ENCODE peak calls at places on chromosomes 6 and 20, in five cellular contexts. One of them, this sample, is unnamed.

GRCh38 chr6:110537208-110538123 is 61.1 kb upstream of the SLC22A16 start:
- DNase-seq in stimulated activated CD4-positive, alpha-beta T cell treated with anti-CD3 and anti-CD28 coated beads, Interleukin-4, amount 100 ng/mL, for 48 hours: no peak
- DNase-seq in stimulated activated CD8-positive, alpha-beta memory T cell treated with anti-CD3 and anti-CD28 coated beads, Interleukin-4, amount 100 ng/mL, for 1 hour: no peak
- DNase-seq in IMR-90: peak
- DNase-seq in naive thymus-derived CD4-positive, alpha-beta T cell: no peak
- DNase-seq in this sample: peak

GRCh38 chr6:13813621-13814175 is 659 bp downstream of the MCUR1 start:
- DNase-seq in stimulated activated CD4-positive, alpha-beta T cell treated with anti-CD3 and anti-CD28 coated beads, Interleukin-4, amount 100 ng/mL, for 48 hours: no peak
- DNase-seq in stimulated activated CD8-positive, alpha-beta memory T cell treated with anti-CD3 and anti-CD28 coated beads, Interleukin-4, amount 100 ng/mL, for 1 hour: no peak
- DNase-seq in IMR-90: peak
- DNase-seq in naive thymus-derived CD4-positive, alpha-beta T cell: no peak
- DNase-seq in this sample: peak

GRCh38 chr6:2630362-2630761 is 120.4 kb downstream of the MYLK4 start:
- DNase-seq in stimulated activated CD4-positive, alpha-beta T cell treated with anti-CD3 and anti-CD28 coated beads, Interleukin-4, amount 100 ng/mL, for 48 hours: no peak
- DNase-seq in stimulated activated CD8-positive, alpha-beta memory T cell treated with anti-CD3 and anti-CD28 coated beads, Interleukin-4, amount 100 ng/mL, for 1 hour: no peak
- DNase-seq in IMR-90: peak
- DNase-seq in naive thymus-derived CD4-positive, alpha-beta T cell: no peak
- DNase-seq in this sample: peak

GRCh38 chr6:128617285-128617684 is 96.9 kb upstream of the PTPRK start:
- DNase-seq in stimulated activated CD4-positive, alpha-beta T cell treated with anti-CD3 and anti-CD28 coated beads, Interleukin-4, amount 100 ng/mL, for 48 hours: no peak
- DNase-seq in stimulated activated CD8-positive, alpha-beta memory T cell treated with anti-CD3 and anti-CD28 coated beads, Interleukin-4, amount 100 ng/mL, for 1 hour: no peak
- DNase-seq in IMR-90: no peak
- DNase-seq in naive thymus-derived CD4-positive, alpha-beta T cell: no peak
- DNase-seq in this sample: no peak

GRCh38 chr6:152815230-152815922 is 64.8 kb downstream of the VIP start:
- DNase-seq in stimulated activated CD4-positive, alpha-beta T cell treated with anti-CD3 and anti-CD28 coated beads, Interleukin-4, amount 100 ng/mL, for 48 hours: no peak
- DNase-seq in stimulated activated CD8-positive, alpha-beta memory T cell treated with anti-CD3 and anti-CD28 coated beads, Interleukin-4, amount 100 ng/mL, for 1 hour: no peak
- DNase-seq in IMR-90: no peak
- DNase-seq in naive thymus-derived CD4-positive, alpha-beta T cell: no peak
- DNase-seq in this sample: no peak

GRCh38 chr6:170090561-170090960 is 200.3 kb downstream of the DLL1 start:
- DNase-seq in stimulated activated CD4-positive, alpha-beta T cell treated with anti-CD3 and anti-CD28 coated beads, Interleukin-4, amount 100 ng/mL, for 48 hours: no peak
- DNase-seq in stimulated activated CD8-positive, alpha-beta memory T cell treated with anti-CD3 and anti-CD28 coated beads, Interleukin-4, amount 100 ng/mL, for 1 hour: no peak
- DNase-seq in IMR-90: no peak
- DNase-seq in naive thymus-derived CD4-positive, alpha-beta T cell: no peak
- DNase-seq in this sample: no peak

GRCh38 chr6:31771992-31772358 is 5.2 kb downstream of the VWA7 start:
- DNase-seq in stimulated activated CD4-positive, alpha-beta T cell treated with anti-CD3 and anti-CD28 coated beads, Interleukin-4, amount 100 ng/mL, for 48 hours: no peak
- DNase-seq in stimulated activated CD8-positive, alpha-beta memory T cell treated with anti-CD3 and anti-CD28 coated beads, Interleukin-4, amount 100 ng/mL, for 1 hour: no peak
- DNase-seq in IMR-90: peak
- DNase-seq in naive thymus-derived CD4-positive, alpha-beta T cell: no peak
- DNase-seq in this sample: no peak

GRCh38 chr20:49914310-49915117 is 815 bp downstream of the SPATA2 start:
- DNase-seq in stimulated activated CD4-positive, alpha-beta T cell treated with anti-CD3 and anti-CD28 coated beads, Interleukin-4, amount 100 ng/mL, for 48 hours: no peak
- DNase-seq in stimulated activated CD8-positive, alpha-beta memory T cell treated with anti-CD3 and anti-CD28 coated beads, Interleukin-4, amount 100 ng/mL, for 1 hour: no peak
- DNase-seq in IMR-90: no peak
- DNase-seq in naive thymus-derived CD4-positive, alpha-beta T cell: no peak
- DNase-seq in this sample: peak

GRCh38 chr6:138864343-138864890 is 68.5 kb downstream of the ECT2L start:
- DNase-seq in stimulated activated CD4-positive, alpha-beta T cell treated with anti-CD3 and anti-CD28 coated beads, Interleukin-4, amount 100 ng/mL, for 48 hours: no peak
- DNase-seq in stimulated activated CD8-positive, alpha-beta memory T cell treated with anti-CD3 and anti-CD28 coated beads, Interleukin-4, amount 100 ng/mL, for 1 hour: no peak
- DNase-seq in IMR-90: peak
- DNase-seq in naive thymus-derived CD4-positive, alpha-beta T cell: no peak
- DNase-seq in this sample: no peak

GRCh38 chr20:63059684-63060056 is 52.9 kb upstream of the BHLHE23 start:
- DNase-seq in stimulated activated CD4-positive, alpha-beta T cell treated with anti-CD3 and anti-CD28 coated beads, Interleukin-4, amount 100 ng/mL, for 48 hours: no peak
- DNase-seq in stimulated activated CD8-positive, alpha-beta memory T cell treated with anti-CD3 and anti-CD28 coated beads, Interleukin-4, amount 100 ng/mL, for 1 hour: no peak
- DNase-seq in IMR-90: no peak
- DNase-seq in naive thymus-derived CD4-positive, alpha-beta T cell: no peak
- DNase-seq in this sample: no peak

GRCh38 chr6:80003841-80004198 is 629 bp upstream of the TTK start:
- DNase-seq in stimulated activated CD4-positive, alpha-beta T cell treated with anti-CD3 and anti-CD28 coated beads, Interleukin-4, amount 100 ng/mL, for 48 hours: no peak
- DNase-seq in stimulated activated CD8-positive, alpha-beta memory T cell treated with anti-CD3 and anti-CD28 coated beads, Interleukin-4, amount 100 ng/mL, for 1 hour: no peak
- DNase-seq in IMR-90: no peak
- DNase-seq in naive thymus-derived CD4-positive, alpha-beta T cell: no peak
- DNase-seq in this sample: peak

GRCh38 chr6:142404751-142405150 is 102.9 kb downstream of the ADGRG6 start:
- DNase-seq in stimulated activated CD4-positive, alpha-beta T cell treated with anti-CD3 and anti-CD28 coated beads, Interleukin-4, amount 100 ng/mL, for 48 hours: no peak
- DNase-seq in stimulated activated CD8-positive, alpha-beta memory T cell treated with anti-CD3 and anti-CD28 coated beads, Interleukin-4, amount 100 ng/mL, for 1 hour: no peak
- DNase-seq in IMR-90: no peak
- DNase-seq in naive thymus-derived CD4-positive, alpha-beta T cell: no peak
- DNase-seq in this sample: no peak

GRCh38 chr6:158697798-158698197 is 47.9 kb downstream of the SYTL3 start:
- DNase-seq in stimulated activated CD4-positive, alpha-beta T cell treated with anti-CD3 and anti-CD28 coated beads, Interleukin-4, amount 100 ng/mL, for 48 hours: no peak
- DNase-seq in stimulated activated CD8-positive, alpha-beta memory T cell treated with anti-CD3 and anti-CD28 coated beads, Interleukin-4, amount 100 ng/mL, for 1 hour: no peak
- DNase-seq in IMR-90: peak
- DNase-seq in naive thymus-derived CD4-positive, alpha-beta T cell: no peak
- DNase-seq in this sample: peak

GRCh38 chr20:47576516-47577033 is 74.9 kb downstream of the NCOA3 start:
- DNase-seq in stimulated activated CD4-positive, alpha-beta T cell treated with anti-CD3 and anti-CD28 coated beads, Interleukin-4, amount 100 ng/mL, for 48 hours: no peak
- DNase-seq in stimulated activated CD8-positive, alpha-beta memory T cell treated with anti-CD3 and anti-CD28 coated beads, Interleukin-4, amount 100 ng/mL, for 1 hour: no peak
- DNase-seq in IMR-90: peak
- DNase-seq in naive thymus-derived CD4-positive, alpha-beta T cell: no peak
- DNase-seq in this sample: peak

GRCh38 chr6:6884193-6884627 is 223.6 kb upstream of the RREB1 start:
- DNase-seq in stimulated activated CD4-positive, alpha-beta T cell treated with anti-CD3 and anti-CD28 coated beads, Interleukin-4, amount 100 ng/mL, for 48 hours: no peak
- DNase-seq in stimulated activated CD8-positive, alpha-beta memory T cell treated with anti-CD3 and anti-CD28 coated beads, Interleukin-4, amount 100 ng/mL, for 1 hour: no peak
- DNase-seq in IMR-90: no peak
- DNase-seq in naive thymus-derived CD4-positive, alpha-beta T cell: no peak
- DNase-seq in this sample: peak

GRCh38 chr6:96836579-96837137 is 619 bp downstream of the GPR63 start:
- DNase-seq in stimulated activated CD4-positive, alpha-beta T cell treated with anti-CD3 and anti-CD28 coated beads, Interleukin-4, amount 100 ng/mL, for 48 hours: no peak
- DNase-seq in stimulated activated CD8-positive, alpha-beta memory T cell treated with anti-CD3 and anti-CD28 coated beads, Interleukin-4, amount 100 ng/mL, for 1 hour: no peak
- DNase-seq in IMR-90: peak
- DNase-seq in naive thymus-derived CD4-positive, alpha-beta T cell: peak
- DNase-seq in this sample: no peak

GRCh38 chr6:150939399-150939798 is 73.9 kb downstream of the MTHFD1L start:
- DNase-seq in stimulated activated CD4-positive, alpha-beta T cell treated with anti-CD3 and anti-CD28 coated beads, Interleukin-4, amount 100 ng/mL, for 48 hours: no peak
- DNase-seq in stimulated activated CD8-positive, alpha-beta memory T cell treated with anti-CD3 and anti-CD28 coated beads, Interleukin-4, amount 100 ng/mL, for 1 hour: no peak
- DNase-seq in IMR-90: no peak
- DNase-seq in naive thymus-derived CD4-positive, alpha-beta T cell: no peak
- DNase-seq in this sample: no peak

GRCh38 chr6:121573466-121573865 is 138.0 kb downstream of the GJA1 start:
- DNase-seq in stimulated activated CD4-positive, alpha-beta T cell treated with anti-CD3 and anti-CD28 coated beads, Interleukin-4, amount 100 ng/mL, for 48 hours: no peak
- DNase-seq in stimulated activated CD8-positive, alpha-beta memory T cell treated with anti-CD3 and anti-CD28 coated beads, Interleukin-4, amount 100 ng/mL, for 1 hour: no peak
- DNase-seq in IMR-90: no peak
- DNase-seq in naive thymus-derived CD4-positive, alpha-beta T cell: no peak
- DNase-seq in this sample: no peak

GRCh38 chr6:116175344-116175743 is 49.4 kb upstream of the COL10A1 start:
- DNase-seq in stimulated activated CD4-positive, alpha-beta T cell treated with anti-CD3 and anti-CD28 coated beads, Interleukin-4, amount 100 ng/mL, for 48 hours: no peak
- DNase-seq in stimulated activated CD8-positive, alpha-beta memory T cell treated with anti-CD3 and anti-CD28 coated beads, Interleukin-4, amount 100 ng/mL, for 1 hour: no peak
- DNase-seq in IMR-90: no peak
- DNase-seq in naive thymus-derived CD4-positive, alpha-beta T cell: no peak
- DNase-seq in this sample: no peak

GRCh38 chr20:6908673-6909072 is 141.2 kb downstream of the BMP2 start:
- DNase-seq in stimulated activated CD4-positive, alpha-beta T cell treated with anti-CD3 and anti-CD28 coated beads, Interleukin-4, amount 100 ng/mL, for 48 hours: no peak
- DNase-seq in stimulated activated CD8-positive, alpha-beta memory T cell treated with anti-CD3 and anti-CD28 coated beads, Interleukin-4, amount 100 ng/mL, for 1 hour: no peak
- DNase-seq in IMR-90: no peak
- DNase-seq in naive thymus-derived CD4-positive, alpha-beta T cell: no peak
- DNase-seq in this sample: no peak

GRCh38 chr6:84779380-84779779 is 15.0 kb upstream of the TBX18 start:
- DNase-seq in stimulated activated CD4-positive, alpha-beta T cell treated with anti-CD3 and anti-CD28 coated beads, Interleukin-4, amount 100 ng/mL, for 48 hours: no peak
- DNase-seq in stimulated activated CD8-positive, alpha-beta memory T cell treated with anti-CD3 and anti-CD28 coated beads, Interleukin-4, amount 100 ng/mL, for 1 hour: no peak
- DNase-seq in IMR-90: no peak
- DNase-seq in naive thymus-derived CD4-positive, alpha-beta T cell: no peak
- DNase-seq in this sample: peak

GRCh38 chr6:70289299-70289698 is 13.6 kb downstream of the COL9A1 start:
- DNase-seq in stimulated activated CD4-positive, alpha-beta T cell treated with anti-CD3 and anti-CD28 coated beads, Interleukin-4, amount 100 ng/mL, for 48 hours: no peak
- DNase-seq in stimulated activated CD8-positive, alpha-beta memory T cell treated with anti-CD3 and anti-CD28 coated beads, Interleukin-4, amount 100 ng/mL, for 1 hour: no peak
- DNase-seq in IMR-90: no peak
- DNase-seq in naive thymus-derived CD4-positive, alpha-beta T cell: no peak
- DNase-seq in this sample: no peak

GRCh38 chr6:31701666-31702420 is 1.3 kb downstream of the ABHD16A start:
- DNase-seq in stimulated activated CD4-positive, alpha-beta T cell treated with anti-CD3 and anti-CD28 coated beads, Interleukin-4, amount 100 ng/mL, for 48 hours: no peak
- DNase-seq in stimulated activated CD8-positive, alpha-beta memory T cell treated with anti-CD3 and anti-CD28 coated beads, Interleukin-4, amount 100 ng/mL, for 1 hour: no peak
- DNase-seq in IMR-90: peak
- DNase-seq in naive thymus-derived CD4-positive, alpha-beta T cell: no peak
- DNase-seq in this sample: no peak

GRCh38 chr6:165889636-165890403 is 226.8 kb upstream of the PDE10A start:
- DNase-seq in stimulated activated CD4-positive, alpha-beta T cell treated with anti-CD3 and anti-CD28 coated beads, Interleukin-4, amount 100 ng/mL, for 48 hours: no peak
- DNase-seq in stimulated activated CD8-positive, alpha-beta memory T cell treated with anti-CD3 and anti-CD28 coated beads, Interleukin-4, amount 100 ng/mL, for 1 hour: no peak
- DNase-seq in IMR-90: peak
- DNase-seq in naive thymus-derived CD4-positive, alpha-beta T cell: no peak
- DNase-seq in this sample: no peak

GRCh38 chr20:8067082-8067481 is 47.5 kb upstream of the TMX4 start:
- DNase-seq in stimulated activated CD4-positive, alpha-beta T cell treated with anti-CD3 and anti-CD28 coated beads, Interleukin-4, amount 100 ng/mL, for 48 hours: no peak
- DNase-seq in stimulated activated CD8-positive, alpha-beta memory T cell treated with anti-CD3 and anti-CD28 coated beads, Interleukin-4, amount 100 ng/mL, for 1 hour: no peak
- DNase-seq in IMR-90: no peak
- DNase-seq in naive thymus-derived CD4-positive, alpha-beta T cell: no peak
- DNase-seq in this sample: no peak

GRCh38 chr6:40177596-40177995 is 243.3 kb upstream of the MOCS1 start:
- DNase-seq in stimulated activated CD4-positive, alpha-beta T cell treated with anti-CD3 and anti-CD28 coated beads, Interleukin-4, amount 100 ng/mL, for 48 hours: no peak
- DNase-seq in stimulated activated CD8-positive, alpha-beta memory T cell treated with anti-CD3 and anti-CD28 coated beads, Interleukin-4, amount 100 ng/mL, for 1 hour: no peak
- DNase-seq in IMR-90: no peak
- DNase-seq in naive thymus-derived CD4-positive, alpha-beta T cell: no peak
- DNase-seq in this sample: no peak